ENCODE peak calls at places on chromosomes 13 and 19, in six cellular contexts. H is small intestine, B is right atrium auricular region, S is aorta, Z is right lobe of liver, A is AG04450. M is an unnamed sample.

GRCh38 chr19:31639306-31639705 is 290.1 kb upstream of the TSHZ3 start:
- DNase-seq in H (no peak), B (no peak), S (no peak), Z (no peak), A (no peak), M (no peak)

GRCh38 chr19:51514866-51515481 is 13.4 kb upstream of the SIGLEC12 start:
- DNase-seq in H (peak), B (no peak), S (no peak), Z (no peak), A (peak), M (no peak)

GRCh38 chr13:42804244-42804868 is 23.0 kb downstream of the FAM216B start:
- DNase-seq in H (no peak), B (no peak), S (no peak), Z (no peak), A (no peak), M (no peak)

GRCh38 chr13:39107484-39108040 is 69.3 kb downstream of the NHLRC3 start:
- DNase-seq in H (no peak), B (no peak), S (no peak), Z (no peak), A (no peak), M (no peak)

GRCh38 chr19:56273563-56274117 is 1.1 kb downstream of the EDDM13 start:
- DNase-seq in H (no peak), B (no peak), S (no peak), Z (no peak), A (no peak), M (no peak)

GRCh38 chr13:26048745-26049144 is 3.1 kb downstream of the SHISA2 start:
- DNase-seq in H (no peak), B (no peak), S (no peak), Z (no peak), A (no peak), M (no peak)

GRCh38 chr13:74443623-74444022 is 309.4 kb upstream of the KLF12 start:
- DNase-seq in H (no peak), B (no peak), S (no peak), Z (no peak), A (peak), M (no peak)

GRCh38 chr19:22610121-22610520 is 24.0 kb upstream of the ZNF492 start:
- DNase-seq in H (no peak), B (no peak), S (no peak), Z (no peak), A (no peak), M (no peak)

GRCh38 chr13:98416408-98416807 is 160.5 kb downstream of the STK24 start:
- DNase-seq in H (peak), B (no peak), S (no peak), Z (no peak), A (no peak), M (peak)

GRCh38 chr19:38850976-38851621 is 1.3 kb upstream of the HNRNPL start:
- DNase-seq in H (no peak), B (no peak), S (no peak), Z (peak), A (no peak), M (no peak)

GRCh38 chr19:42411581-42412178 is 15.5 kb downstream of the LIPE start:
- DNase-seq in H (no peak), B (no peak), S (no peak), Z (no peak), A (no peak), M (no peak)

GRCh38 chr19:35395762-35396199 is 24.9 kb downstream of the GPR42 start:
- DNase-seq in H (peak), B (no peak), S (no peak), Z (no peak), A (no peak), M (peak)

GRCh38 chr13:56110751-56111150 is 1030.0 kb upstream of the PRR20A start:
- DNase-seq in H (no peak), B (no peak), S (no peak), Z (no peak), A (no peak), M (no peak)

GRCh38 chr13:113526466-113527220 is 36.1 kb upstream of the DCUN1D2 start:
- DNase-seq in H (peak), B (no peak), S (peak), Z (no peak), A (no peak), M (no peak)

GRCh38 chr13:33112745-33113144 is 96.5 kb downstream of the KL start:
- DNase-seq in H (no peak), B (no peak), S (no peak), Z (no peak), A (no peak), M (no peak)

GRCh38 chr19:44303305-44303704 is 1.5 kb downstream of the ZNF235 start:
- DNase-seq in H (no peak), B (no peak), S (no peak), Z (no peak), A (no peak), M (no peak)

GRCh38 chr13:73075546-73075945 is 16.7 kb downstream of the KLF5 start:
- DNase-seq in H (peak), B (no peak), S (no peak), Z (no peak), A (no peak), M (no peak)

GRCh38 chr13:110495376-110495775 is 66.1 kb downstream of the RAB20 start:
- DNase-seq in H (no peak), B (no peak), S (no peak), Z (no peak), A (no peak), M (no peak)

GRCh38 chr13:38630780-38631179 is 56.1 kb upstream of the FREM2 start:
- DNase-seq in H (no peak), B (no peak), S (no peak), Z (no peak), A (no peak), M (no peak)

GRCh38 chr19:5092444-5092843 is 123.5 kb downstream of the KDM4B start:
- DNase-seq in H (no peak), B (no peak), S (no peak), Z (no peak), A (no peak), M (no peak)

GRCh38 chr19:11195169-11195568 is 2.2 kb downstream of the KANK2 start:
- DNase-seq in H (no peak), B (no peak), S (no peak), Z (no peak), A (no peak), M (no peak)
- H3K4me3 ChIP-seq in H (no peak), B (peak), S (peak), Z (peak), A (peak), M (peak)

GRCh38 chr19:52690395-52691214 is 44.2 kb downstream of the ZNF611 start:
- DNase-seq in H (peak), B (peak), S (peak), Z (peak), A (peak), M (peak)

GRCh38 chr19:52691737-52692136 is 43.1 kb downstream of the ZNF611 start:
- DNase-seq in H (no peak), B (no peak), S (no peak), Z (no peak), A (no peak), M (no peak)

GRCh38 chr19:52691215-52691610 is 43.6 kb downstream of the ZNF611 start:
- DNase-seq in H (no peak), B (no peak), S (no peak), Z (no peak), A (no peak), M (no peak)

GRCh38 chr19:52688335-52688734 is 46.5 kb downstream of the ZNF611 start:
- DNase-seq in H (no peak), B (no peak), S (no peak), Z (no peak), A (no peak), M (no peak)

DNA sequence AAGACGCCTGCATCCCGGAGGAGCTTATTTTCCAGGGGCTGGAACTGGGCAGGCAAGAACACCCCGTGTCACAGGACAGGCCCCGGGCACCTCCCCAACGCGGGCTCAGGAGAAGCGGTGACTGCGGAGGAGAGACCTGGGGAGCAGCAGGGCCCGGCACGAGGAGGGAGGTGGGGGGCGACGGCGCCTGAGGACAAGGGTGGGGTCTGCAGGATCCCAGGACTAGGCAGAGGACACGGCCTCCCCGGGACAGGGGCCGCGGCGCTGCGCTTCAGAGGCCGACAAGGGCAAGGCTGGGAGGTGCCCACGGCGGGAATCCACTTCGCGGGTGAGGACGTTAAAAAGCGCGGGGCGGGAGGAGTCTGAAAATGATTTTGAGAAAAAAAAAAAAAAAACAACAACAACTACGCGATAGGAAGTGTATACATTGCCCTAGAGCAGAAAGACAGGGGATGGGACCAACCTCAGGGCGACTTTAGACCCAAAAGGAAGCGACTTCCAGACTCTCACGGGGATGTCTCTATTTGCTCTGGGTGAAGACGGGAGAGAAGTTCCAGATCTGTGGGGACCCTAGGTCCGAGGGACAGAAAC is 44.9 kb downstream of the ZNF611 start:
- DNase-seq in H (no peak), B (peak), S (peak), Z (peak), A (no peak), M (peak)
- H3K4me3 ChIP-seq in H (peak), B (peak), S (peak), Z (peak), A (peak), M (peak)

GRCh38 chr13:27962982-27963381 is 6.1 kb downstream of the CDX2 start:
- DNase-seq in H (no peak), B (no peak), S (no peak), Z (no peak), A (no peak), M (no peak)
- H3K4me3 ChIP-seq in H (no peak), B (no peak), S (no peak), Z (no peak), A (no peak), M (no peak)

DNA sequence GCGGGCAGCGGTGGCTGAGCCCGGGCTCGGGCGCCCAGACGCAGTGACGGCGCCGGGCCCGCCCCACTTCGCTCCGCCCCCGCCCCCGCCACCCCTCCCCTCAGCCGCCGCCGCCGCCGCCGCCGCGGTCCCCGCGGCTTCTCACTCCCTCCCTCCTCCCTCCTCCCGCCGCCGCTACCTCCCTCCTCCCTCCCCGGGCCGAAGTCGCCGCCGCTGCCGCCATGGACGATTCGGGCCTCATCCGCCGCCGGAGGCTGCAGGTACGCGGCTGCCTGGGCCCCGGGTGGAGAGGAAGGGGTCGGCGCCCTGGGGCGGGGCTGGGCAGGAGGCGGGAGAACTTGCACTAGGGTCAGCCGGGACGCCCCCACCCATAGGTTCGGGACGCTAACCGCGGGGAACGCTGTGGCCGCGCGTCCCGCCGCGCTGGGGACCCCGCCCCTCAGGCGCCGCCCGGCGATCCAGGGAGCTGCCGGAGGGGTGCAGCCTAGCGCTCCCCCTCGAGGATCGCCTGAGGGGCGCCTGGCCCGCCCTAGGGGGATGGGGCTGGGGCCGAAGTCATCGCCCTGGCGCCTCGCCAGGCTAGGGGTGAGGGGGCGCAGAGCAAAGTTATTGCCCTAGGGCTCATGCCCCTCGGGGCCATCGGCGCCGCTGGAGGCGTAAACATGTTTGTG is 497 bp downstream of the RTBDN start:
- DNase-seq in H (peak), B (no peak), S (no peak), Z (no peak), A (no peak), M (peak)
- H3K4me3 ChIP-seq in H (peak), B (peak), S (peak), Z (peak), A (peak), M (no peak)

GRCh38 chr19:55255618-55256423 is 3.0 kb downstream of the PPP6R1 start:
- DNase-seq in H (peak), B (no peak), S (no peak), Z (no peak), A (no peak), M (no peak)
- H3K4me3 ChIP-seq in H (peak), B (no peak), S (no peak), Z (peak), A (peak), M (no peak)

DNA sequence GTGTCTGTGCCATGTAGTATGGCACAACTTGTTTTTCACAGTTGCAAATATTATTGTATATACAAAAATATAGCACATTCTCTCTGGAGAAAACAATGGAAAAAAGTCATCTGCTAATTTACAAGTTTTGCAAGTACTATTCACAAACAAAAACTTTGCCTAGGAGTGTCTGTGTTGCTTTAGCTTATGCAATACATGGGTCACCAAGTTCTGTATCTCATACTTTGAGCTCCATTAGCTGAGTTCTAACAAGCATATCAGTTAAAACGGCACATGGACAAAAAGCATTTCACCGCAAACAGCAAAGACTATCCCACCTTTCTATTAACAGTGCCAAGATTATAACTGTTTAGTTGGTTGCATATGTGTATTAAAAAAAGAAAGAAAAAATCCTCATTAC is 4.6 kb downstream of the SPRY2 start:
- DNase-seq in H (peak), B (no peak), S (no peak), Z (no peak), A (no peak), M (no peak)
- H3K4me3 ChIP-seq in H (no peak), B (peak), S (peak), Z (peak), A (no peak), M (peak)

M was measured in pancreas.